ENCODE peak calls at places on chromosomes 5 and 9, in five cellular contexts. X is GM12865, Y is tibial artery, C is fibroblast of pulmonary artery, D is cardiac fibroblast. S is an unnamed sample.

GRCh38 chr9:127446720-127447415 is 4.3 kb downstream of the RPL12 start:
- DNase-seq in X (no peak), C (no peak), Y (no peak), D (no peak), S (no peak)

GRCh38 chr5:132181011-132181629 is 46.5 kb downstream of the P4HA2 start:
- DNase-seq in C (no peak), D (no peak), Y (no peak), X (no peak), S (no peak)

GRCh38 chr9:35962126-35962906 is 4.4 kb upstream of the OR2S2 start:
- DNase-seq in D (peak), Y (no peak), X (no peak), C (peak), S (peak)

GRCh38 chr5:64147849-64148441 is 17.7 kb upstream of the RNF180 start:
- DNase-seq in X (peak), D (peak), C (peak), Y (peak), S (no peak)

GRCh38 chr5:97067296-97067695 is 75.1 kb downstream of the LIX1 start:
- DNase-seq in C (no peak), D (no peak), X (no peak), Y (no peak), S (no peak)

GRCh38 chr5:128053291-128053954 is 30.1 kb upstream of the SLC12A2 start:
- DNase-seq in Y (no peak), C (peak), X (no peak), D (peak), S (no peak)

GRCh38 chr5:389891-390290 is 53.1 kb upstream of the EXOC3 start:
- DNase-seq in C (no peak), D (no peak), Y (no peak), X (no peak), S (no peak)

GRCh38 chr5:79935992-79936643 is 54.9 kb downstream of the MTX3 start:
- DNase-seq in X (no peak), D (peak), Y (no peak), C (peak), S (no peak)

GRCh38 chr9:117622347-117622746 is 81.9 kb upstream of the TLR4 start:
- DNase-seq in Y (no peak), C (no peak), X (no peak), D (peak), S (no peak)
- TF ChIP-seq CTCF in Y (no peak), C (no peak), X (no peak), D (peak), S (no peak)

GRCh38 chr9:134804871-134805270 is 75.7 kb upstream of the FCN2 start:
- DNase-seq in D (no peak), X (no peak), Y (no peak), C (no peak), S (no peak)
- H3K4me3 ChIP-seq in D (no peak), X (no peak), Y (no peak), C (no peak), S (no peak)

DNA sequence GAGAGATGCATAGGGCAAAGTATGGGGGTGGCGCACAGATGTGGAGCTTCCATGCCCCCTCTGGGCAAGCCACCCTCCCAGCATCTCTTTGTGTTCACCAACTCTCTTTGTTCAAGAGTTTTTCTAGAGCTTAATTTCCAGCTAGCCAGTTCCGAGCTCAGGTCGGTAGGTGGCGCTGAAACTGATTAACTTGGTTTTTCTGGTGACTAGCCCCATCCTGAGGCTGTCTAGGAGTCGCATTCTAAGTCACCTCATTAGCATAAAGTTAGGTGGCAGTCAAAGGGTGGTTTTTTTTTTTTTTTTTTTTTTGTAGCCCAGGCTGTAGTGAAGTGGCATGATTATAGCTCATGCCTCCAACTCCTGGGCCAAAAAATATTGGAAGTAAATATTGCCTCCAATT is 476.4 kb downstream of the KDM4C start:
- DNase-seq in C (peak), D (peak), Y (no peak), X (peak), S (no peak)
- TF ChIP-seq CTCF in C (peak), D (peak), Y (no peak), X (peak), S (peak)

GRCh38 chr5:177270653-177271052 is 32.9 kb downstream of the RAB24 start:
- DNase-seq in X (no peak), C (no peak), D (no peak), Y (no peak), S (no peak)
- H3K4me3 ChIP-seq in X (no peak), C (no peak), D (no peak), Y (no peak), S (no peak)

S was measured in AG04449.